ENCODE peak calls at places on chromosome 17, in five cellular contexts. One of them, this sample, is unnamed.

GRCh38 chr17:489758-490329 is 137.2 kb upstream of the RPH3AL start:
- DNase-seq in K562: peak
- DNase-seq in HepG2: peak
- DNase-seq in H1: no peak
- DNase-seq in GM12878: no peak
- DNase-seq in this sample: peak

GRCh38 chr17:8893621-8894020 is 26.1 kb upstream of the PIK3R6 start:
- DNase-seq in K562: no peak
- DNase-seq in HepG2: no peak
- DNase-seq in H1: no peak
- DNase-seq in GM12878: no peak
- DNase-seq in this sample: no peak

GRCh38 chr17:73203135-73203787 is 10.4 kb downstream of the COG1 start:
- DNase-seq in K562: no peak
- DNase-seq in HepG2: peak
- DNase-seq in H1: no peak
- DNase-seq in GM12878: no peak
- DNase-seq in this sample: no peak

GRCh38 chr17:63399856-63400255 is 46.2 kb downstream of the CYB561 start:
- DNase-seq in K562: no peak
- DNase-seq in HepG2: no peak
- DNase-seq in H1: no peak
- DNase-seq in GM12878: no peak
- DNase-seq in this sample: peak

GRCh38 chr17:60157487-60158040 is 7.8 kb downstream of the CA4 start:
- DNase-seq in K562: no peak
- DNase-seq in HepG2: no peak
- DNase-seq in H1: no peak
- DNase-seq in GM12878: no peak
- DNase-seq in this sample: peak

GRCh38 chr17:35889818-35890773 is 9.9 kb upstream of the CCL5 start:
- DNase-seq in K562: no peak
- DNase-seq in HepG2: no peak
- DNase-seq in H1: no peak
- DNase-seq in GM12878: no peak
- DNase-seq in this sample: peak

GRCh38 chr17:80832266-80832676 is 159.4 kb upstream of the CHMP6 start:
- DNase-seq in K562: peak
- DNase-seq in HepG2: no peak
- DNase-seq in H1: no peak
- DNase-seq in GM12878: no peak
- DNase-seq in this sample: peak

GRCh38 chr17:8939496-8940334 is 25.8 kb downstream of the PIK3R5 start:
- DNase-seq in K562: no peak
- DNase-seq in HepG2: no peak
- DNase-seq in H1: no peak
- DNase-seq in GM12878: peak
- DNase-seq in this sample: no peak

GRCh38 chr17:82566129-82566995 is 46.8 kb downstream of the FOXK2 start:
- DNase-seq in K562: no peak
- DNase-seq in HepG2: no peak
- DNase-seq in H1: no peak
- DNase-seq in GM12878: no peak
- DNase-seq in this sample: peak

GRCh38 chr17:78369791-78370381 is 8.6 kb upstream of the PGS1 start:
- DNase-seq in K562: no peak
- DNase-seq in HepG2: no peak
- DNase-seq in H1: no peak
- DNase-seq in GM12878: no peak
- DNase-seq in this sample: peak
- H3K4me3 ChIP-seq in K562: no peak
- H3K4me3 ChIP-seq in HepG2: no peak
- H3K4me3 ChIP-seq in H1: no peak
- H3K4me3 ChIP-seq in GM12878: no peak
- H3K4me3 ChIP-seq in this sample: no peak

DNA sequence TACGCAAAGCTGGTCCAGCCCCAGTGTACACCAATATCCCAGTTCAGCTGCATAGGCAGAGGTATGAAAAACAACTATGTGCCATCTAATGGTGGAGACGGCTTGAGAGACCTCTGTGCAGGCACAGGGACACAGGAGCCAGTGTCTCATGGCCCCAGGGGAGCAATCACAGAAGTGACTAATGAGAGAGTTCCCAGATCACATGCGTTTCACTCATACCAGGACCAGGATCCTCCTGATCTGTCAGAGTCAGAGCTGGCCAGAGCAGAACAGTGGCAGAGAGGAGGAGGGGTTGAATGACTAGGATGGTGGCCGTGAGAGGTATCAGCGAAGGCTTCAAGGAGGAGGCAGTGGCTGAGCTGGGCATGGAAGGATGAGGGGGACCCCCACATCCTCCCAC is 41.1 kb downstream of the TMEM132E start:
- DNase-seq in K562: no peak
- DNase-seq in HepG2: no peak
- DNase-seq in H1: no peak
- DNase-seq in GM12878: no peak
- DNase-seq in this sample: peak
- TF ChIP-seq TAF1 in K562: no peak
- TF ChIP-seq TAF1 in HepG2: no peak
- TF ChIP-seq TAF1 in H1: no peak
- TF ChIP-seq TAF1 in GM12878: no peak
- TF ChIP-seq TAF1 in this sample: no peak

GRCh38 chr17:69607162-69607834 is 192.8 kb downstream of the MAP2K6 start:
- DNase-seq in K562: no peak
- DNase-seq in HepG2: peak
- DNase-seq in H1: peak
- DNase-seq in GM12878: peak
- DNase-seq in this sample: peak

GRCh38 chr17:69608114-69608513 is 193.6 kb downstream of the MAP2K6 start:
- DNase-seq in K562: no peak
- DNase-seq in HepG2: no peak
- DNase-seq in H1: no peak
- DNase-seq in GM12878: no peak
- DNase-seq in this sample: no peak

GRCh38 chr17:69608808-69609494 is 194.5 kb downstream of the MAP2K6 start:
- DNase-seq in K562: no peak
- DNase-seq in HepG2: no peak
- DNase-seq in H1: no peak
- DNase-seq in GM12878: no peak
- DNase-seq in this sample: no peak

GRCh38 chr17:69606142-69606800 is 191.8 kb downstream of the MAP2K6 start:
- DNase-seq in K562: no peak
- DNase-seq in HepG2: no peak
- DNase-seq in H1: no peak
- DNase-seq in GM12878: no peak
- DNase-seq in this sample: no peak

DNA sequence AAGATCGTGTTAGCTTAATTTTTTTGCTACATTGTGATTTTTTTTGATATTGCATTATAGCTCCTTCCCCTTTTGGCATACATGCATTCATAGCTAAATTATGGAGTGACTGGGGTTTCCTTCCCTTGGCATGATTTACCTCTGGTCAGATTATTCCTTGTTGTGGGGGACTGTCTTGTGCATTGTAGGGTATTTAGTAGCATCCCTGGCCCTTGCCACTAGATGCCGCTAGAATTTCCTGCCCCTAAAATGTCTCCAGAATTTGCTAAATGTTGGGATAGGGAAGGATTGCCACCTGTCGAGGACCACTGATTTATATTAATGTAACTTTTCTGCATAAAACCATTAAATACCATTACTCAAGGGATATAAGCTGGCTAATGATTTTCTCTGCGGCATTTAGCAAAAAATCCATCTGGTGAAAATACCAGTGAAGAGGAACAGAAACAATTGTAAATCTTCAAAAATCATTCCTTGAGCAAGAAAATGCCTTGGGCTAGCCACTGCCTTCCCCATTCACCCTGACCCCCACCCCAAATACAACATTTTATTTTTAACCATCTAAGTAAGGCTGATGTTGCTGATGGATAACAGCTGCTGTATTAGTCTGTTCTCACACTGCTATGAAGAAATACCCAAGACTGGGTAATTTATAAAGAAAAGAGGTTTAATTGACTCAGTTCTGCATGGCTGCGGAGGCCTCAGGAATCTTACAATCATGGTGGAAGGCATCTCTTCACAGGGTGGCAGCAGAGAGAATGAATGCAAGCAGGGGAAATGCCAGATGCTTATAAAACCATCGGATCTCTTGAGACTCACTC is 195.2 kb downstream of the MAP2K6 start:
- DNase-seq in K562: peak
- DNase-seq in HepG2: peak
- DNase-seq in H1: peak
- DNase-seq in GM12878: no peak
- DNase-seq in this sample: no peak
- TF ChIP-seq RFX5 in K562: no peak
- TF ChIP-seq RFX5 in HepG2: no peak
- TF ChIP-seq RFX5 in H1: no peak
- TF ChIP-seq RFX5 in GM12878: no peak
- TF ChIP-seq RFX5 in this sample: no peak

GRCh38 chr17:42312285-42313130 is 24.2 kb downstream of the STAT5A start:
- DNase-seq in K562: peak
- DNase-seq in HepG2: peak
- DNase-seq in H1: no peak
- DNase-seq in GM12878: no peak
- DNase-seq in this sample: peak

GRCh38 chr17:42312035-42312284 is 23.7 kb downstream of the STAT5A start:
- DNase-seq in K562: no peak
- DNase-seq in HepG2: no peak
- DNase-seq in H1: no peak
- DNase-seq in GM12878: no peak
- DNase-seq in this sample: no peak

GRCh38 chr17:42315402-42316156 is 27.3 kb downstream of the STAT5A start:
- DNase-seq in K562: peak
- DNase-seq in HepG2: no peak
- DNase-seq in H1: no peak
- DNase-seq in GM12878: peak
- DNase-seq in this sample: no peak

GRCh38 chr17:42313389-42313772 is 25.1 kb downstream of the STAT5A start:
- DNase-seq in K562: no peak
- DNase-seq in HepG2: no peak
- DNase-seq in H1: no peak
- DNase-seq in GM12878: no peak
- DNase-seq in this sample: no peak

GRCh38 chr17:42313773-42314566 is 25.7 kb downstream of the STAT5A start:
- DNase-seq in K562: no peak
- DNase-seq in HepG2: no peak
- DNase-seq in H1: no peak
- DNase-seq in GM12878: no peak
- DNase-seq in this sample: no peak
- H3K4me3 ChIP-seq in K562: no peak
- H3K4me3 ChIP-seq in HepG2: no peak
- H3K4me3 ChIP-seq in H1: no peak
- H3K4me3 ChIP-seq in GM12878: no peak
- H3K4me3 ChIP-seq in this sample: no peak

GRCh38 chr17:18858567-18859245 is 775 bp downstream of the PRPSAP2 start:
- DNase-seq in K562: no peak
- DNase-seq in HepG2: no peak
- DNase-seq in H1: no peak
- DNase-seq in GM12878: no peak
- DNase-seq in this sample: no peak

GRCh38 chr17:18857864-18858566 is at the start of gene PRPSAP2:
- DNase-seq in K562: peak
- DNase-seq in HepG2: peak
- DNase-seq in H1: peak
- DNase-seq in GM12878: peak
- DNase-seq in this sample: peak

GRCh38 chr17:18859256-18859655 is 1.3 kb downstream of the PRPSAP2 start:
- DNase-seq in K562: no peak
- DNase-seq in HepG2: peak
- DNase-seq in H1: no peak
- DNase-seq in GM12878: no peak
- DNase-seq in this sample: peak

GRCh38 chr17:18854956-18855355 is 3.0 kb upstream of the PRPSAP2 start:
- DNase-seq in K562: no peak
- DNase-seq in HepG2: no peak
- DNase-seq in H1: no peak
- DNase-seq in GM12878: no peak
- DNase-seq in this sample: no peak

DNA sequence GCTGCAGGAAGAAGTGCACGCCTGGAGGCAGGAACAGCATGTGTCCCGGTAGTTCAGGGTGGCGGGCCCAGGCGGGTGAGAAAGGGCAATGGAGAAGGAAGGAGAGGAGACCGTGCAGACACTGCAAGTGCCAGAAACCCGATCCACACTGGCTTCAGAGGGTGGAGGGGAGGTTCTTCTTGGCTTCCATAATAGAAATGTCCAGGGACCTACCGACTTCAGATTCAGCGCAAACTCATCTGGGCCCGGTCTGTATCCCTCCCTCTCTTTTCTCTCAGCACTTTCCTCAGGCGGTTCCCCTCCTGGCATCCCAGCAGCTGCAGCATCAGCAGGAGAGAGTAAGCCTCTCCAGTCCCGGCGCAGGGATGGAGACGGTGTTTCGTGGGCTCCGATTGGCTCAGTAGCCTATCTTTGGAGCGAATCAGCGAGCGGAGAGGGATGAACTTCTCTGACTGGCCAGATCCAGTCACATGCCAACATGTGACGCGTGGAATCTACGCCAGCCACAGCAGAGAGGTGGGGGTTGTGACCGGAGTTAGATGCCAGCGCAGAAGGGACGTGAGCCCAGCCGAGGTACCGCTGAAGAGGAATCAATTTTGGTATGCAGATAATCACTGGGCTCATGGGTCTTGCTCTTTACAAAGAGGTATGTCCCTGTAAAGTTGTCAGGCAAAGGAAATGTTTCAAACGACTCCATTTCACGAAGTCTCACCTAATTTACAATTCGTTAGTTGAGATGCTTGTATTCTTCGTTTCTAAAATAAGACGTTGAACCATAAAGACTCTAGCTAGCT is 1.9 kb upstream of the PRPSAP2 start:
- DNase-seq in K562: peak
- DNase-seq in HepG2: peak
- DNase-seq in H1: peak
- DNase-seq in GM12878: peak
- DNase-seq in this sample: peak
- TF ChIP-seq TAF1 in K562: peak
- TF ChIP-seq TAF1 in HepG2: peak
- TF ChIP-seq TAF1 in H1: peak
- TF ChIP-seq TAF1 in GM12878: peak
- TF ChIP-seq TAF1 in this sample: peak